ENCODE peak calls at places on chromosomes 4 and X, in four cellular contexts. T is tibial artery; U is epithelial cell of esophagus; I is CD4-positive, CD25-positive, alpha-beta regulatory T cell. R is an unnamed sample.

GRCh38 chr4:118014831-118015230 is 19.5 kb upstream of the NDST3 start:
- DNase-seq in I (no peak), T (no peak), U (no peak), R (no peak)

GRCh38 chrX:49853661-49854060 is 24.6 kb downstream of the PAGE4 start:
- DNase-seq in T (no peak), I (no peak), U (no peak), R (no peak)

GRCh38 chrX:71532078-71532752 is 689 bp upstream of the OGT start:
- DNase-seq in U (peak), I (peak), T (no peak), R (no peak)

GRCh38 chr4:111475001-111475400 is 670.3 kb upstream of the FAM241A start:
- DNase-seq in T (no peak), U (peak), I (no peak), R (no peak)

GRCh38 chrX:70434352-70434866 is 10.2 kb upstream of the DLG3 start:
- DNase-seq in T (peak), U (peak), I (peak), R (no peak)

GRCh38 chr4:63728480-63729177 is 680.6 kb downstream of the TECRL start:
- DNase-seq in I (no peak), U (no peak), T (no peak), R (no peak)

GRCh38 chrX:87236836-87237235 is 280.8 kb upstream of the KLHL4 start:
- DNase-seq in I (no peak), T (no peak), U (no peak), R (no peak)

GRCh38 chrX:68599256-68600152 is 48.0 kb upstream of the STARD8 start:
- DNase-seq in U (no peak), T (no peak), I (no peak), R (no peak)

DNA sequence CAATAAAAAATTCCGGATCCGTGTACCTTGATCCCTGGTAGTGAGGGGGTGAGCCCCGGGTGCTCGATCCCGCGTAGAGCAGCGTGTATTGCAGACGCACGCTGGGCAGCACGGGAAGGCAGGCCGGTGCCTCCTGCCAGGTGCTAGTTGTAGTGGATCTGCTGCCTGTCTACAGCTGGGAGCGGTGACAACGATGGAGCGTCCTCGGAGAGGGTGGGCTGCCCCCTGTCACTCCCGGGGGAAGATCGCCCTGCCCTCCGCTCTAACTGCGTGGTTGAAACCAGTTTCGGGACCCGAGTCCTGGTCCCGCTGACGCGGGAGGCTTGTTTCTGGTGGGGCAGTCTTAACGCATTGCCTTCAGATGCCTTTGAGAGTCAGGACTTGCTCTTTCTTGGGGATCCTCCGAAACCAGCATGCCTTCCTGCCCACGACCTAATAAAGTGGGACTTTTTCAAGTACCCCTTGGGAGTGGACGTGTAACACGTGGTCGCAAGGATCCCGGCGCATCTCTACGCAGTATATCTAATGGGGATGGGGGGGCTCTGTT is 2.7 kb upstream of the NKX6-1 start:
- DNase-seq in U (no peak), I (no peak), T (no peak), R (no peak)
- H3K4me3 ChIP-seq in U (no peak), I (no peak), T (no peak), R (no peak)

GRCh38 chr4:25343671-25344070 is 31.1 kb downstream of the ZCCHC4 start:
- DNase-seq in U (no peak), T (no peak), I (no peak), R (no peak)

GRCh38 chr4:25347473-25347872 is 29.6 kb upstream of the ANAPC4 start:
- DNase-seq in T (no peak), I (no peak), U (no peak), R (no peak)

GRCh38 chr4:25345880-25346279 is 31.2 kb upstream of the ANAPC4 start:
- DNase-seq in I (no peak), T (no peak), U (no peak), R (no peak)

GRCh38 chr4:25347971-25348370 is 29.1 kb upstream of the ANAPC4 start:
- DNase-seq in T (no peak), I (no peak), U (no peak), R (no peak)

DNA sequence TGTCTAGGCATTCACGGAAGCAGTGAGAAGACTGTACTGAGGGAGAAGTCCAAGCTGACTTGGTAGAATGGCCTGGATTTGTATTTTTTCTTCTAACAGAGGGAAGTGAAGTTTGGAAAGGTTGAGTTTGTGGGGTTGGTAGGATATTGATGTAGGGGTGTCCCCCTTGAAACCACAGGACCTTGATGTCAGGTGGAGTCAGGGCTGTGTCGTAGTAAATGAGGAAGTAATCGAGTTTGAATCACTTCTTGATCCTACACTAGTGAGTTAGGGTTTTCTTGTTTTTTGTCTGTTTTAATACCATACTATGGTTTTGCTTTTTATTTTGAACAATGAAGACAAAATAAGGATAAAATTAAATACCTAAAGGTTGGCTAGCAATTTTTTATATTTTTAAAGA is 30.1 kb upstream of the ANAPC4 start:
- DNase-seq in U (no peak), T (no peak), I (no peak), R (peak)
- H3K4me3 ChIP-seq in U (no peak), T (no peak), I (no peak), R (no peak)

GRCh38 chr4:42618018-42618417 is 38.9 kb downstream of the ATP8A1 start:
- DNase-seq in U (no peak), I (no peak), T (no peak), R (no peak)
- H3K4me3 ChIP-seq in U (no peak), I (no peak), T (no peak), R (no peak)

DNA sequence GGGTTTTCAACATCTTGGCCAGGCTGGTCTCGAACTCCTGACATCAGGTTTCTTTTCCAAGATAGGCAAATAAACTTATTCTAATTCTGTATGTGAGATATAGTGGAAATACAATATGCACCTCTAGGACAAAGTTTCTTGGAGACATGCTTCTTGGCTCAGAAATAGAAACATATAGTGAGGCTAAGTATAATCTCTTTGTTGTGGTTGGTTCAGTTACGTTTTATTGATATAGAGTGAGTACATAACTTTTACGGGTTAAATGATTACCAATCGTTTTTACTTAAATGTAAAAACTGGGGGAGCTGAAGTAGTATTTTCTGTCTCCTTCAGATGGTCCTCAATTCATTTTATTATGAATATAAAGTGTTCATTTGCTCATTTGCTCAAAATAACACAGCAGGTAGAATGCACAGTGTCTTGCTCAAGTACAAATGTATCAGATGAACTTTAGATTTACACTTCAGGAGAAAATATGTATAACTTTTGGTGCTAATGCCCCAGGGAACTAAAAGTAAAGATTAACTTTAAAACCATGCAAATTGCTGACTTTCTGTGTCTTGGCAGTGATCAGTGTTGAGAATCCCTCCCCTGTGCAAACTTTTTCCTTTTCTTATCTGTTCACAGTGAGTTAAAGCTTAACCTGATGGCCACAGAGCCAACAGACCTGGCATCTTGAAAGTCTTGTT is 77.6 kb downstream of the AFF1 start:
- DNase-seq in I (no peak), T (no peak), U (no peak), R (no peak)
- H3K4me3 ChIP-seq in I (peak), T (no peak), U (no peak), R (no peak)

GRCh38 chr4:2598661-2599654 is 62.5 kb downstream of the FAM193A start:
- DNase-seq in T (no peak), U (no peak), I (no peak), R (no peak)
- H3K4me3 ChIP-seq in T (no peak), U (no peak), I (no peak), R (no peak)